ENCODE peak calls at places on chromosomes 12 and 14, in six cellular contexts. P is heart left ventricle; F is testis; G is suprapubic skin; M is CD8-positive, alpha-beta T cell; D is fibroblast of lung. O is an unnamed sample.
A peak's percentile ranks its signal among the peaks of the same experiment; 100 is the strongest.

GRCh38 chr12:130563322-130563721 is 152.8 kb downstream of the RIMBP2 start:
- DNase-seq in M (no peak), P (no peak), D (no peak), G (no peak), F (no peak), O (no peak)

GRCh38 chr14:100856056-100856950 is 30.4 kb downstream of the MEG3 start:
- DNase-seq in M (no peak), G (no peak), D (no peak), F (no peak), P (no peak), O (no peak)

GRCh38 chr14:37588956-37589737 is 5.9 kb downstream of the FOXA1 start:
- DNase-seq in M (no peak), F (no peak), P (no peak), D (no peak), G (no peak), O (no peak)

GRCh38 chr12:100163416-100164152 is 20.9 kb upstream of the BLTP3B start:
- DNase-seq in G (peak; percentile 87), M (peak; percentile 73), F (peak; percentile 67), D (peak; percentile 62), P (peak; percentile 81), O (peak; percentile 31)

GRCh38 chr12:67034110-67034879 is 234.9 kb upstream of the CAND1 start:
- DNase-seq in D (peak; percentile 68), P (no peak), G (no peak), M (no peak), F (no peak), O (no peak)

GRCh38 chr12:58906917-58907316 is 13.4 kb downstream of the LRIG3 start:
- DNase-seq in D (no peak), M (no peak), G (no peak), F (no peak), P (no peak), O (no peak)

GRCh38 chr14:103517626-103518415 is 4.8 kb downstream of the CKB start:
- DNase-seq in M (no peak), P (no peak), F (no peak), G (no peak), D (no peak), O (no peak)

GRCh38 chr14:64910847-64911495 is 3.3 kb upstream of the CHURC1 start:
- DNase-seq in M (no peak), P (no peak), G (no peak), D (peak; percentile 32), F (no peak), O (no peak)

GRCh38 chr12:51027342-51027835 is 1.2 kb upstream of the SLC11A2 start:
- DNase-seq in P (no peak), D (no peak), M (no peak), F (no peak), G (no peak), O (no peak)
- H3K4me3 ChIP-seq in P (no peak overlapping the region), D (no peak overlapping the region), M (no peak overlapping the region), F (peak overlapping the region; percentile 83), G (no peak overlapping the region), O (no peak overlapping the region)

GRCh38 chr12:9729082-9729481 is 3.8 kb downstream of the CLECL1 start:
- DNase-seq in D (no peak), F (no peak), M (no peak), G (no peak), P (no peak), O (no peak)

GRCh38 chr12:9730591-9730990 is 2.3 kb downstream of the CLECL1 start:
- DNase-seq in M (no peak), P (no peak), D (no peak), F (no peak), G (no peak), O (no peak)

GRCh38 chr12:9731797-9732196 is 1.1 kb downstream of the CLECL1 start:
- DNase-seq in F (no peak), M (no peak), D (no peak), P (no peak), G (no peak), O (no peak)

GRCh38 chr12:9731393-9731792 is 1.5 kb downstream of the CLECL1 start:
- DNase-seq in F (no peak), D (no peak), P (no peak), M (no peak), G (no peak), O (no peak)

DNA sequence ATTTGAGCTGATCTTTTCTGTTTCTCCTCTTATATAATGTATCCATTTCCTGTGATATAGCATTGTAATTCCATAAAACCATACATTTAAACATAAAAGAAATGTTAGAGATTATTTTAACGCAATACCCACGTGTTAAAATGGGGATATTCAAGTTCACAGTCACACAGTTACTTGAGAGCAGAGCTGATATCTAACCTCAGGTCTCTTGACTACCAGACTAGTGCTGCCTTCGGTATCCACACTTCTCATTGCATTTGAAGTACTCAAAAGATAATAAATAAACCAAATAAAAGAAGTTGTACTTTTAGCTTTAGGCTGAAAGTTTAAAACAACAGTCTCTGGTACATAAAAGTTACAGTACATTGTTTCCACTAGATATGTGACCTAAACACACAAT is 2.9 kb downstream of the CLECL1 start:
- DNase-seq in G (no peak), M (no peak), D (no peak), P (no peak), F (no peak), O (no peak)
- H3K4me1 ChIP-seq in G (no peaks in the 10 kb centered on the region), M (no peaks in the 10 kb centered on the region), D (no peaks in the 10 kb centered on the region), P (no peaks in the 10 kb centered on the region), F (no peaks in the 10 kb centered on the region), O (no peaks in the 10 kb centered on the region)

DNA sequence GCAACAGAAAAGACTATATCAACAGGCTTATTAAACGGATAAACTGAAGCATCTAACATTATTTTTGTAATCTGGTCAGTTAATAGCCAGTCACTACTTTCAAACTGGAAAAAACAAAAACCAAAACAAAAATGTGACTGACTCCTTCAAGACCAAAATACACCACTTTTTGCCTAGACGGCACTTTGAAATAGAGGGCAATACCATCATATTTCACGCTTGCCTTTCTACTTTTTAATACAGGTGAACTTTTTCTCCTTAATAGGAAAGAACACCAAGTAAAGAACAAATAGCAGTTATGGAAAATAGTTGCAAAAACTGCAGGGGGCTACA is 550 bp upstream of the NUP107 start:
- DNase-seq in M (no peak), D (no peak), P (no peak), F (no peak), G (no peak), O (no peak)
- TF ChIP-seq CTCF in M (no peak), D (no peak), P (no peak), F (no peak), G (no peak), O (no peak)

GRCh38 chr14:61329478-61330051 is 8.2 kb downstream of the PRKCH start:
- DNase-seq in P (no peak), G (no peak), M (no peak), F (no peak), D (no peak), O (no peak)

GRCh38 chr14:61334197-61334701 is 12.9 kb downstream of the PRKCH start:
- DNase-seq in M (peak; percentile 52), F (no peak), P (no peak), D (no peak), G (no peak), O (no peak)

GRCh38 chr14:61330511-61330910 is 9.1 kb downstream of the PRKCH start:
- DNase-seq in D (no peak), P (no peak), F (no peak), M (no peak), G (no peak), O (no peak)

GRCh38 chr14:61332658-61333029 is 11.3 kb downstream of the PRKCH start:
- DNase-seq in M (peak; percentile 30), F (no peak), P (no peak), D (no peak), G (no peak), O (no peak)

DNA sequence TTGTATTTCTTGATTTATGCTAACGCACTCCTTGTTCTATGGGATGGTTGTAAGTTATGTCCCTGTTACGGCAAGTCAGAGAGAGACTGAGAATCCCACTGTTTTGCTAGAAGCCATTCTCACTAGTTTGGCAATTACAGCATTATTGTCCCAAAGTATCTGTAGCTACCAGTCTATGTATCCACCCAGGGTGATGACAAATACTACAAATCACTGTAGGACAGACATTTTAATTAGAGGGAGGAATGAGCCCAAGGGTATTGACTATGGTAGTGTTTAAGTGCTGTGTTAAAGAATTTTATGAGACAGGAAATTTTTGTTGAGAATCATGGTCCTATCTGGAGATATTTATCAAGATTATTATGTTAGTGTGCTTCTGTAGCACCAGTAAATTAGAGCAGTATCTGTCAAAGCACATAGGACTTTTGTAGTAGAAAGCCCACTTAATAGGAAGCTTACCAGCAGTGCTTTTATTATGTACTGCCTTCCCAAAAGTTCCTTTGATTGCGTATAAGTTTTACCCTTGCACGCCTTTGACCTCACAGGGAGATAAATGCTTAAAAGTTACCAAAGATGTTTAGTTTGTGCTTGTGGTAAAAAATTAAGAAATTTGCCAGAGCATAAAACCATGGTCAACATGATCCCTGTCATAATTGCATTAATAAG is 10.7 kb downstream of the PRKCH start:
- DNase-seq in P (no peak), D (no peak), G (no peak), M (no peak), F (no peak), O (no peak)
- H3K4me3 ChIP-seq in P (no peak overlapping the region), D (no peak overlapping the region), G (no peak overlapping the region), M (peak overlapping the region; percentile 48), F (no peak overlapping the region), O (no peak overlapping the region)

DNA sequence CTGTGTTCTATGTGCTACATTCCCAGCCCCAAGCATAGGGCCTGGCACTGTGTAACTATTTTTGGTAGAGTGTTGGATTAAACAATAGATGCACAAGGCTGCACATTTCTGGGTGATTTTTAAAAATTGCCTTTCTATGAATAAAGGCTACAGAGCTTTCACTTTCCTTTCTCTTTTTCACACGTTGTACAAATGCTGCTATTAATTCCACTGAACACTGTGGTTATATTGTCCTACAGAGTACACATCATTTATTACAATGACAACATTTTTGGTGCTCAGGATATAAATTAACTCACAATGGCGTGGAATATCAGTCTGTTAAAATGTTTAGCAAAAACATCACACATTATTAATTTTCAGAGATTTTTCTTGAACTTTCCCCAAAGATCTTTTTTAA is 3.6 kb upstream of the EML1 start:
- DNase-seq in G (no peak), P (no peak), F (no peak), D (no peak), M (no peak), O (no peak)
- H3K4me1 ChIP-seq in G (peaks cover 32% of the 10 kb centered on the region), P (peaks cover 47% of the 10 kb centered on the region), F (peaks cover 5% of the 10 kb centered on the region), D (peaks cover 2% of the 10 kb centered on the region), M (peaks cover 7% of the 10 kb centered on the region), O (peaks cover 6% of the 10 kb centered on the region)

GRCh38 chr14:90423166-90423565 is 26.3 kb downstream of the CALM1 start:
- DNase-seq in M (no peak), P (no peak), D (no peak), G (no peak), F (no peak), O (no peak)
- TF ChIP-seq CTCF in M (no peak), P (no peak), D (no peak), G (no peak), F (no peak), O (no peak)